ENCODE peak calls at places on chromosomes 3 and 15, in four cellular contexts. J is dermis blood vessel endothelial cell, E is Peyer's patch, X is fibroblast of lung. R is an unnamed sample.

GRCh38 chr15:58724471-58724870 is 25.0 kb downstream of the ADAM10 start:
- DNase-seq in X (peak; percentile 68), J (no peak), E (no peak), R (no peak)

GRCh38 chr3:27134165-27134796 is 234.9 kb downstream of the NEK10 start:
- DNase-seq in E (peak; percentile 86), X (peak; percentile 39), J (peak; percentile 89), R (peak; percentile 72)

GRCh38 chr15:78261062-78261461 is 3.3 kb upstream of the DNAJA4 start:
- DNase-seq in E (no peak), X (no peak), J (no peak), R (no peak)

GRCh38 chr3:51982352-51982837 is 940 bp upstream of the ACY1 start:
- DNase-seq in J (peak; percentile 61), X (no peak), E (peak; percentile 89), R (no peak)

GRCh38 chr3:66816110-66816761 is 181.9 kb upstream of the KBTBD8 start:
- DNase-seq in X (peak; percentile 70), J (peak; percentile 75), E (no peak), R (peak; percentile 84)

GRCh38 chr15:90020041-90020735 is 19.1 kb downstream of the ZNF710 start:
- DNase-seq in X (no peak), J (peak; percentile 71), E (peak; percentile 49), R (no peak)

GRCh38 chr15:92813440-92813839 is 86.7 kb upstream of the CHD2 start:
- DNase-seq in X (no peak), J (no peak), E (no peak), R (no peak)

GRCh38 chr3:23991236-23992050 is 46.4 kb downstream of the NR1D2 start:
- DNase-seq in J (peak; percentile 64), E (no peak), X (peak; percentile 35), R (peak; percentile 94)

GRCh38 chr15:69673236-69673881 is 220.7 kb downstream of the RPLP1 start:
- DNase-seq in J (no peak), E (no peak), X (no peak), R (no peak)

GRCh38 chr3:172461530-172462138 is 13.4 kb upstream of the GHSR start:
- DNase-seq in E (no peak), J (peak; percentile 58), X (peak; percentile 5), R (peak; percentile 48)

GRCh38 chr3:125062904-125063618 is 7.3 kb upstream of the HEG1 start:
- DNase-seq in E (no peak), J (peak; percentile 75), X (peak; percentile 99), R (no peak)

GRCh38 chr3:43105224-43105596 is 669 bp downstream of the POMGNT2 start:
- DNase-seq in X (no peak), E (no peak), J (no peak), R (no peak)

GRCh38 chr3:150319900-150320299 is 88.2 kb upstream of the TSC22D2 start:
- DNase-seq in J (peak; percentile 50), E (no peak), X (peak; percentile 98), R (peak; percentile 40)

GRCh38 chr15:100095896-100096600 is 245.7 kb downstream of the ADAMTS17 start:
- DNase-seq in X (no peak), J (no peak), E (no peak), R (no peak)

GRCh38 chr3:105493305-105493892 is 126.7 kb downstream of the ALCAM start:
- DNase-seq in E (no peak), J (no peak), X (no peak), R (no peak)

GRCh38 chr3:160617636-160618035 is 52.3 kb upstream of the KPNA4 start:
- DNase-seq in E (no peak), X (no peak), J (no peak), R (no peak)

GRCh38 chr15:91949361-91949760 is 95.9 kb downstream of the SLCO3A1 start:
- DNase-seq in E (no peak), J (no peak), X (no peak), R (no peak)

GRCh38 chr3:28042095-28042635 is 199.3 kb upstream of the CMC1 start:
- DNase-seq in E (no peak), J (no peak), X (no peak), R (no peak)

GRCh38 chr3:166177130-166177529 is 339.9 kb upstream of the BCHE start:
- DNase-seq in E (no peak), X (peak; percentile 10), J (no peak), R (no peak)

GRCh38 chr3:115960799-115961198 is 337.5 kb downstream of the GAP43 start:
- DNase-seq in X (no peak), J (no peak), E (no peak), R (peak; percentile 9)

GRCh38 chr3:192830279-192831110 is 87.2 kb downstream of the MB21D2 start:
- DNase-seq in E (no peak), J (no peak), X (peak; percentile 60), R (peak; percentile 30)

GRCh38 chr3:130932979-130933378 is 39.1 kb downstream of the ATP2C1 start:
- DNase-seq in E (no peak), X (no peak), J (no peak), R (no peak)

GRCh38 chr3:188448813-188449212 is 294.9 kb downstream of the LPP start:
- DNase-seq in E (no peak), J (no peak), X (no peak), R (no peak)

GRCh38 chr3:122283796-122284445 is 41.1 kb upstream of the CSTA start:
- DNase-seq in X (no peak), J (no peak), E (no peak), R (no peak)

R was measured in A673.